ENCODE peak calls at places on chromosomes 13 and 19, in ten cellular contexts. One of them, this sample, is unnamed.

GRCh38 chr13:67070306-67070705 is 159.8 kb downstream of the PCDH9 start:
- DNase-seq in stomach: no peak
- DNase-seq in IMR-90: no peak
- DNase-seq in K562: no peak
- DNase-seq in Peyer's patch: no peak
- DNase-seq in A549: no peak
- DNase-seq in heart left ventricle: no peak
- DNase-seq in GM12891: no peak
- DNase-seq in H54: no peak
- DNase-seq in transverse colon: no peak
- DNase-seq in this sample: no peak

GRCh38 chr13:106488075-106488474 is 47.4 kb downstream of the EFNB2 start:
- DNase-seq in heart left ventricle: no peak
- DNase-seq in K562: no peak
- DNase-seq in GM12891: no peak
- DNase-seq in transverse colon: peak
- DNase-seq in IMR-90: no peak
- DNase-seq in Peyer's patch: peak
- DNase-seq in A549: no peak
- DNase-seq in H54: no peak
- DNase-seq in stomach: no peak
- DNase-seq in this sample: no peak

GRCh38 chr13:75467009-75467728 is 14.8 kb downstream of the TBC1D4 start:
- DNase-seq in GM12891: no peak
- DNase-seq in A549: no peak
- DNase-seq in heart left ventricle: no peak
- DNase-seq in stomach: no peak
- DNase-seq in Peyer's patch: no peak
- DNase-seq in transverse colon: no peak
- DNase-seq in IMR-90: no peak
- DNase-seq in H54: no peak
- DNase-seq in K562: no peak
- DNase-seq in this sample: no peak

GRCh38 chr19:19388568-19389555 is 16.6 kb upstream of the GATAD2A start:
- DNase-seq in transverse colon: no peak
- DNase-seq in GM12891: no peak
- DNase-seq in IMR-90: no peak
- DNase-seq in A549: no peak
- DNase-seq in H54: no peak
- DNase-seq in K562: peak
- DNase-seq in heart left ventricle: no peak
- DNase-seq in Peyer's patch: no peak
- DNase-seq in stomach: no peak
- DNase-seq in this sample: no peak

GRCh38 chr19:13701624-13702023 is 62.7 kb upstream of the MRI1 start:
- DNase-seq in Peyer's patch: no peak
- DNase-seq in IMR-90: no peak
- DNase-seq in stomach: no peak
- DNase-seq in A549: no peak
- DNase-seq in heart left ventricle: no peak
- DNase-seq in GM12891: no peak
- DNase-seq in transverse colon: no peak
- DNase-seq in H54: no peak
- DNase-seq in K562: no peak
- DNase-seq in this sample: no peak

GRCh38 chr19:39144487-39145071 is 19.0 kb downstream of the PAK4 start:
- DNase-seq in A549: no peak
- DNase-seq in IMR-90: peak
- DNase-seq in transverse colon: no peak
- DNase-seq in Peyer's patch: no peak
- DNase-seq in H54: no peak
- DNase-seq in GM12891: no peak
- DNase-seq in heart left ventricle: no peak
- DNase-seq in stomach: no peak
- DNase-seq in K562: no peak
- DNase-seq in this sample: no peak

GRCh38 chr19:15397782-15398181 is 18.2 kb upstream of the AKAP8 start:
- DNase-seq in stomach: no peak
- DNase-seq in K562: no peak
- DNase-seq in GM12891: no peak
- DNase-seq in IMR-90: no peak
- DNase-seq in Peyer's patch: peak
- DNase-seq in A549: no peak
- DNase-seq in transverse colon: no peak
- DNase-seq in heart left ventricle: no peak
- DNase-seq in H54: no peak
- DNase-seq in this sample: no peak

GRCh38 chr13:24680258-24680920 is at the start of gene ATP12A:
- DNase-seq in H54: no peak
- DNase-seq in GM12891: peak
- DNase-seq in K562: no peak
- DNase-seq in A549: no peak
- DNase-seq in stomach: peak
- DNase-seq in transverse colon: peak
- DNase-seq in IMR-90: no peak
- DNase-seq in heart left ventricle: no peak
- DNase-seq in Peyer's patch: peak
- DNase-seq in this sample: no peak

GRCh38 chr19:1170938-1171754 is 2.9 kb downstream of the SBNO2 start:
- DNase-seq in Peyer's patch: no peak
- DNase-seq in GM12891: no peak
- DNase-seq in transverse colon: no peak
- DNase-seq in K562: no peak
- DNase-seq in H54: no peak
- DNase-seq in stomach: no peak
- DNase-seq in IMR-90: no peak
- DNase-seq in heart left ventricle: no peak
- DNase-seq in A549: no peak
- DNase-seq in this sample: no peak

GRCh38 chr19:1173160-1173844 is 766 bp downstream of the SBNO2 start:
- DNase-seq in stomach: no peak
- DNase-seq in transverse colon: no peak
- DNase-seq in IMR-90: no peak
- DNase-seq in A549: no peak
- DNase-seq in H54: no peak
- DNase-seq in GM12891: no peak
- DNase-seq in Peyer's patch: no peak
- DNase-seq in K562: peak
- DNase-seq in heart left ventricle: no peak
- DNase-seq in this sample: peak

GRCh38 chr19:1173845-1174809 is at the start of gene SBNO2:
- DNase-seq in A549: peak
- DNase-seq in IMR-90: peak
- DNase-seq in heart left ventricle: peak
- DNase-seq in stomach: peak
- DNase-seq in transverse colon: peak
- DNase-seq in H54: peak
- DNase-seq in GM12891: peak
- DNase-seq in Peyer's patch: peak
- DNase-seq in K562: peak
- DNase-seq in this sample: peak

GRCh38 chr19:1171755-1172352 is 2.2 kb downstream of the SBNO2 start:
- DNase-seq in K562: no peak
- DNase-seq in A549: no peak
- DNase-seq in GM12891: no peak
- DNase-seq in IMR-90: no peak
- DNase-seq in stomach: peak
- DNase-seq in H54: no peak
- DNase-seq in transverse colon: no peak
- DNase-seq in heart left ventricle: no peak
- DNase-seq in Peyer's patch: no peak
- DNase-seq in this sample: no peak

DNA sequence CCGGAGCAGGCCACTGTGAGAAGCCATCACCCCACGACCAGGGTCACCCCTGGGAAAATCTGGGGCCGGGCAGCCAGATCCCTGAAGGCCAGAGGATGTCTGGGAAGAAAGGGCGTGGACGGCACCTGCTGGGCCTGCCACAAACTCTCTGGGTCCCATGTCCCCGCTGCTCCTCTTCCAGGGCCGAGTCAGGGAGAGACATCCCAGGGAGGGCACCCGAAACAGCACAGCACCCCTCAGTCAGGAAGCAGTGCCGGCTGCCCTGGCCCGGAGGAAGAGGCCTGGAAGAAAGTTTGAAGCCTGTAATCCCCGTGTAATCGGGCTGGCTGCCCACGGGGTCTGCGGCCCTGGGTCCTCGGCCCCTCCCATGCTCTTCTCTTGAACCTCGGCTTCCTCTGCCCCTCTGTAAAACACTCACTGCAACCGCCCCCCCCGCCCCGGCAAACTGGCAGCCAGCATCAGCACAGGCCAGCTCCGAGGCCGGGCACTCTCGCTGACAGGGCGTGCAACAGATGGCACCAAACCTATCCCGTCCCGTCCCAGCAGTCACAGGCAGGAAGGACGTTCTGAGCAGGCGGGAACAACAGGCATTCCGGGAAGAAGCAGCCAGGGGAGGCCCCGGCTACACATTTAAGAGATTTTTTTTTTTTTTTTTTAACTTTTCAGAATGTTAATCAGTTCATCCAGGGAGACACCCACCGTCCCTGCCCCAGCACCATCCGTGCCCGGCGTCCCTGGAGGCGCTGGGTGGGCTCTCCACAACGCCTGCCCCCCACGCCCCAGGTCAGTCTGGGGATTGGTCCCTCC is 1.5 kb downstream of the SBNO2 start:
- DNase-seq in Peyer's patch: peak
- DNase-seq in stomach: peak
- DNase-seq in GM12891: no peak
- DNase-seq in A549: peak
- DNase-seq in heart left ventricle: peak
- DNase-seq in transverse colon: peak
- DNase-seq in H54: no peak
- DNase-seq in IMR-90: peak
- DNase-seq in K562: no peak
- DNase-seq in this sample: no peak
- TF ChIP-seq POLR2A in Peyer's patch: peak
- TF ChIP-seq POLR2A in stomach: no peak
- TF ChIP-seq POLR2A in GM12891: no peak
- TF ChIP-seq POLR2A in A549: no peak
- TF ChIP-seq POLR2A in heart left ventricle: no peak
- TF ChIP-seq POLR2A in transverse colon: peak
- TF ChIP-seq POLR2A in H54: no peak
- TF ChIP-seq POLR2A in IMR-90: peak
- TF ChIP-seq POLR2A in K562: no peak
- TF ChIP-seq POLR2A in this sample: no peak

DNA sequence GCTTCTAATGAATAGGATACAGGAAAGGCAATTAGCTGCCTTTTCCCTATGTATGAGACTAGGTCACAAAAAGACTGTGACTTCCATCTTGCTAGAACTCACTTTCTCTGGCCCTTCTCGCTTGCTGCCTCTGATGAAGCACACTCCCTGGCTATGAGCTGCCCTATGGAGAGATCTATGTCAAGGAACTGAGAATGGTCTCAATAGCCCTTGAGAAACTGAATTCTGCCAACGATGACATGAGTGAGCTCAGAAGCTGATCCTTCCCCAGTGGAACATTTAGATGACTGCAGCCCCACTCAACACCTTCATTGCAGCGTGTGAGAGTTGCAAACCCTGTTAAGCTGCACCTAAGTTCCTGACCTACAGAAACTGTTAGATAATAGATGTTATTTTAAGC is 309.8 kb downstream of the COG6 start:
- DNase-seq in heart left ventricle: no peak
- DNase-seq in H54: no peak
- DNase-seq in stomach: no peak
- DNase-seq in K562: no peak
- DNase-seq in IMR-90: no peak
- DNase-seq in A549: no peak
- DNase-seq in GM12891: no peak
- DNase-seq in transverse colon: no peak
- DNase-seq in Peyer's patch: no peak
- DNase-seq in this sample: no peak
- TF ChIP-seq POLR2A in heart left ventricle: no peak
- TF ChIP-seq POLR2A in H54: no peak
- TF ChIP-seq POLR2A in stomach: no peak
- TF ChIP-seq POLR2A in K562: no peak
- TF ChIP-seq POLR2A in IMR-90: no peak
- TF ChIP-seq POLR2A in A549: no peak
- TF ChIP-seq POLR2A in GM12891: no peak
- TF ChIP-seq POLR2A in transverse colon: no peak
- TF ChIP-seq POLR2A in Peyer's patch: no peak
- TF ChIP-seq POLR2A in this sample: no peak

GRCh38 chr19:9620842-9621155 is 233 bp downstream of the ZNF561 start:
- DNase-seq in K562: no peak
- DNase-seq in transverse colon: no peak
- DNase-seq in stomach: no peak
- DNase-seq in IMR-90: no peak
- DNase-seq in H54: peak
- DNase-seq in Peyer's patch: no peak
- DNase-seq in GM12891: no peak
- DNase-seq in heart left ventricle: no peak
- DNase-seq in A549: no peak
- DNase-seq in this sample: no peak

GRCh38 chr19:9615828-9616227 is 5.2 kb downstream of the ZNF561 start:
- DNase-seq in Peyer's patch: no peak
- DNase-seq in stomach: no peak
- DNase-seq in GM12891: no peak
- DNase-seq in transverse colon: no peak
- DNase-seq in IMR-90: no peak
- DNase-seq in K562: no peak
- DNase-seq in heart left ventricle: no peak
- DNase-seq in A549: no peak
- DNase-seq in H54: no peak
- DNase-seq in this sample: no peak

GRCh38 chr19:9622531-9622930 is 1.5 kb upstream of the ZNF561 start:
- DNase-seq in GM12891: no peak
- DNase-seq in Peyer's patch: no peak
- DNase-seq in stomach: no peak
- DNase-seq in heart left ventricle: no peak
- DNase-seq in transverse colon: no peak
- DNase-seq in H54: no peak
- DNase-seq in IMR-90: no peak
- DNase-seq in K562: no peak
- DNase-seq in A549: no peak
- DNase-seq in this sample: no peak

GRCh38 chr19:9621156-9622037 is at the start of gene ZNF561:
- DNase-seq in K562: peak
- DNase-seq in GM12891: peak
- DNase-seq in IMR-90: peak
- DNase-seq in H54: peak
- DNase-seq in stomach: peak
- DNase-seq in A549: peak
- DNase-seq in heart left ventricle: peak
- DNase-seq in transverse colon: peak
- DNase-seq in Peyer's patch: peak
- DNase-seq in this sample: peak
- TF ChIP-seq POLR2A in K562: peak
- TF ChIP-seq POLR2A in GM12891: peak
- TF ChIP-seq POLR2A in IMR-90: peak
- TF ChIP-seq POLR2A in H54: peak
- TF ChIP-seq POLR2A in stomach: no peak
- TF ChIP-seq POLR2A in A549: peak
- TF ChIP-seq POLR2A in heart left ventricle: no peak
- TF ChIP-seq POLR2A in transverse colon: peak
- TF ChIP-seq POLR2A in Peyer's patch: peak
- TF ChIP-seq POLR2A in this sample: peak

DNA sequence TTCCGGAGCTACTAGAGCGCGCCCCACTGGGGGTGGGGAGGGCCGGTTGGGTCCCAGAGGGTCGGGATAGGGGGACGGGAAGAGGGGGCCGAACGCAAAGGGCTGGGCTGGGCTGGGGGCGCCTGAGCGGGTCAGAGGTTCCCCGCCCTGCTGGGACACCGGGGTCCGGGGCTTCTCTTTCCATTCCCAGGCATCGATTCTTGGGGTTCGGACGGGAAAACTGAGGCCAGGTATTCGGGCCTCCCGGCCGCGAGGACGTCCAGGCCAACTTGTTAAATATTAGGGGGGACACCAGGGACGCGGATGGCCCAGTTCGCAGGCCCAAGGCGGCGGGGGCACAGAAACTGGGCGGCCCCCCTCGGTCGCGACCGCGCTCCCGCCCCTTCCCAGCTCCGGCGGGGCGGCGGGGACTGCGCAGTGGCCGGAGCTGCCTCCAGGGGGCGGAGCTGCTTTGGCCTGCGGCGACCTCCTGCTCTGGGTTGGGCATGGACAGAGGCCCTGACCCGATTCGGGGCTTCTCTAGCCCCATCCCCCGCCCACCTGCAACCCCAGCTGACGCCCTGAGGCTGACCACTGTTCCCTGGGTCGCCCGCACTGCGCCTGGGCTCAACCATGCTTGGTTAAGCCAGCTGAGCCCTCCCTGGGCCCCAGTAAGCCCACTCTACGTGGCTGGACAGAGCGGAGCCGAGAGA is 1.2 kb upstream of the KLF16 start:
- DNase-seq in A549: peak
- DNase-seq in Peyer's patch: peak
- DNase-seq in GM12891: peak
- DNase-seq in K562: peak
- DNase-seq in heart left ventricle: peak
- DNase-seq in IMR-90: peak
- DNase-seq in H54: peak
- DNase-seq in stomach: peak
- DNase-seq in transverse colon: peak
- DNase-seq in this sample: peak
- TF ChIP-seq POLR2A in A549: peak
- TF ChIP-seq POLR2A in Peyer's patch: peak
- TF ChIP-seq POLR2A in GM12891: no peak
- TF ChIP-seq POLR2A in K562: peak
- TF ChIP-seq POLR2A in heart left ventricle: no peak
- TF ChIP-seq POLR2A in IMR-90: peak
- TF ChIP-seq POLR2A in H54: peak
- TF ChIP-seq POLR2A in stomach: no peak
- TF ChIP-seq POLR2A in transverse colon: no peak
- TF ChIP-seq POLR2A in this sample: peak